ENCODE peak calls at places on chromosome 5, in seven cellular contexts. P is G401, W is choroid plexus epithelial cell, V is spleen, L is left ventricle myocardium inferior, M is GM10248, X is SK-N-SH. A is an unnamed sample.

GRCh38 chr5:40166757-40167156 is 513.0 kb upstream of the PTGER4 start:
- DNase-seq in P (no peak), L (no peak), X (no peak), W (peak), M (no peak), V (no peak), A (no peak)

GRCh38 chr5:58041884-58042283 is 418.0 kb downstream of the PLK2 start:
- DNase-seq in L (no peak), W (no peak), V (no peak), M (no peak), P (no peak), X (no peak), A (no peak)

GRCh38 chr5:154166901-154167791 is 23.4 kb upstream of the GALNT10 start:
- DNase-seq in P (no peak), X (no peak), V (no peak), L (no peak), W (no peak), M (no peak), A (no peak)

GRCh38 chr5:94776167-94776566 is 157.7 kb downstream of the SLF1 start:
- DNase-seq in W (no peak), V (no peak), P (peak), X (peak), M (no peak), L (no peak), A (no peak)

GRCh38 chr5:172904643-172905345 is 54.4 kb upstream of the RPL26L1 start:
- DNase-seq in L (peak), W (peak), M (no peak), P (peak), X (peak), V (no peak), A (no peak)

GRCh38 chr5:10536931-10537579 is 26.8 kb upstream of the ANKRD33B start:
- DNase-seq in M (no peak), X (no peak), W (no peak), L (no peak), P (peak), V (no peak), A (peak)

GRCh38 chr5:165119175-165119574 is 1613.8 kb downstream of the MAT2B start:
- DNase-seq in M (no peak), V (no peak), W (no peak), L (no peak), X (no peak), P (no peak), A (no peak)

GRCh38 chr5:127754259-127754658 is 51.1 kb downstream of the CCDC192 start:
- DNase-seq in P (peak), V (no peak), L (no peak), W (peak), M (no peak), X (no peak), A (no peak)

GRCh38 chr5:31364881-31365636 is 166.8 kb downstream of the DROSHA start:
- DNase-seq in X (no peak), M (no peak), P (no peak), V (no peak), L (no peak), W (peak), A (no peak)

GRCh38 chr5:109788596-109788995 is 98.9 kb downstream of the MAN2A1 start:
- DNase-seq in X (no peak), W (no peak), M (peak), P (no peak), V (no peak), L (no peak), A (peak)

GRCh38 chr5:75053286-75054109 is 1.1 kb upstream of the GCNT4 start:
- DNase-seq in X (peak), M (peak), V (peak), L (peak), P (no peak), W (peak), A (peak)

A was measured in GM13977.